ENCODE peak calls at places on chromosomes 3 and 15, in eight cellular contexts. K is stimulated activated CD8-positive, alpha-beta memory T cell treated with anti-CD3 and anti-CD28 coated beads, Interleukin-7, amount 100 ng/mL, for 48 hours; I is SW 1271; W is lower leg skin; C is foreskin fibroblast; G is suprapubic skin; F is activated CD4-positive, alpha-beta T cell treated with anti-CD3 and anti-CD28 coated beads, Interleukin-2, amount 50 U/mL, for 24 hours; T is Right ventricle myocardium superior. A is an unnamed sample.

GRCh38 chr3:160038862-160039562 is 50.4 kb downstream of the IL12A start:
- DNase-seq in G (no peak), K (no peak), T (no peak), W (no peak), I (no peak), F (no peak), C (peak; percentile 5), A (no peak)

GRCh38 chr15:54387808-54388207 is 409.6 kb downstream of the UNC13C start:
- DNase-seq in W (no peak), T (no peak), I (no peak), K (no peak), C (no peak), G (no peak), F (no peak), A (no peak)

GRCh38 chr3:81726132-81726531 is 35.3 kb downstream of the GBE1 start:
- DNase-seq in T (no peak), K (no peak), F (no peak), C (no peak), G (no peak), W (no peak), I (no peak), A (no peak)

GRCh38 chr15:68652141-68652540 is 73.3 kb downstream of the CORO2B start:
- DNase-seq in I (no peak), W (no peak), T (peak; percentile 75), C (no peak), G (no peak), K (no peak), F (no peak), A (no peak)

GRCh38 chr15:72764656-72765055 is 18.9 kb downstream of the ADPGK start:
- DNase-seq in C (no peak), K (no peak), W (no peak), T (no peak), I (no peak), F (no peak), G (no peak), A (no peak)

GRCh38 chr3:62226601-62227339 is 146.6 kb downstream of the FEZF2 start:
- DNase-seq in F (no peak), I (no peak), W (no peak), T (no peak), C (no peak), K (no peak), G (no peak), A (no peak)

GRCh38 chr15:57728436-57728835 is 21.9 kb downstream of the POLR2M start:
- DNase-seq in I (no peak), K (no peak), G (no peak), F (no peak), C (no peak), T (no peak), W (no peak), A (no peak)

GRCh38 chr15:39935241-39935640 is 1.3 kb downstream of the EIF2AK4 start:
- DNase-seq in K (no peak), T (no peak), W (no peak), I (no peak), G (no peak), C (no peak), F (no peak), A (no peak)

GRCh38 chr15:88454867-88455810 is 12.0 kb downstream of the MRPL46 start:
- DNase-seq in C (peak; percentile 75), K (peak; percentile 9), W (no peak), I (peak; percentile 65), F (no peak), G (no peak), T (peak; percentile 63), A (peak; percentile 38)

GRCh38 chr3:58111513-58112184 is 99.1 kb downstream of the DNASE1L3 start:
- DNase-seq in K (no peak), F (no peak), C (no peak), W (peak; percentile 79), I (no peak), T (no peak), G (no peak), A (no peak)

GRCh38 chr3:33071946-33072345 is 25.0 kb downstream of the GLB1 start:
- DNase-seq in K (no peak), I (no peak), W (no peak), T (no peak), F (no peak), G (no peak), C (no peak), A (no peak)

GRCh38 chr15:74917676-74918075 is 11.0 kb upstream of the FAM219B start:
- DNase-seq in G (no peak), F (no peak), C (no peak), T (no peak), I (no peak), K (no peak), W (no peak), A (no peak)

GRCh38 chr15:89566621-89567294 is 8.5 kb upstream of the TICRR start:
- DNase-seq in T (no peak), W (no peak), I (no peak), C (no peak), F (no peak), G (no peak), K (no peak), A (no peak)

GRCh38 chr15:90988249-90988648 is 6.1 kb downstream of the PRC1 start:
- DNase-seq in W (no peak), F (no peak), G (no peak), T (no peak), K (no peak), C (no peak), I (no peak), A (no peak)

GRCh38 chr3:97269202-97269601 is 454.8 kb downstream of the EPHA6 start:
- DNase-seq in T (no peak), F (no peak), K (no peak), C (no peak), W (no peak), G (no peak), I (no peak), A (no peak)

GRCh38 chr3:16818945-16819344 is 65.8 kb upstream of the PLCL2 start:
- DNase-seq in G (no peak), T (no peak), W (no peak), C (no peak), K (no peak), F (no peak), I (no peak), A (no peak)

A was measured in NCI-H1930.